ENCODE peak calls at places on chromosomes 16 and 17, in four cellular contexts. Y, O, P and G are unnamed samples.

GRCh38 chr17:54111576-54111975 is 288.8 kb downstream of the KIF2B start:
- DNase-seq in Y (no peak), O (no peak), P (no peak), G (no peak)

GRCh38 chr16:85393674-85394510 is 219.2 kb upstream of the GSE1 start:
- DNase-seq in Y (peak), O (peak), P (peak), G (peak)

GRCh38 chr17:30074726-30075125 is 41.9 kb upstream of the NSRP1 start:
- DNase-seq in Y (no peak), O (no peak), P (no peak), G (no peak)

GRCh38 chr16:49490321-49490705 is 116.7 kb downstream of the C16orf78 start:
- DNase-seq in Y (no peak), O (no peak), P (no peak), G (no peak)

GRCh38 chr17:19364699-19365498 is 2.4 kb upstream of the B9D1 start:
- DNase-seq in Y (no peak), O (no peak), P (no peak), G (no peak)

GRCh38 chr16:24538756-24539294 is 541 bp upstream of the RBBP6 start:
- DNase-seq in Y (peak), O (peak), P (no peak), G (no peak)

GRCh38 chr16:78993342-78993741 is 607.2 kb downstream of the MAF start:
- DNase-seq in Y (no peak), O (peak), P (no peak), G (no peak)

GRCh38 chr17:72053069-72053846 is 67.6 kb upstream of the SOX9 start:
- DNase-seq in Y (no peak), O (no peak), P (no peak), G (no peak)

GRCh38 chr17:67713169-67713568 is 4.6 kb upstream of the NOL11 start:
- DNase-seq in Y (no peak), O (no peak), P (no peak), G (no peak)